ENCODE peak calls at places on chromosomes 1 and 21, in eight cellular contexts. X, E, L, J, S, M, I and K are unnamed samples.

GRCh38 chr1:219271914-219272545 is 98.4 kb downstream of the LYPLAL1 start:
- DNase-seq in M (no peak), I (no peak), J (no peak), S (no peak), E (peak; percentile 56), X (no peak), L (peak; percentile 48), K (no peak)

GRCh38 chr1:210736681-210737080 is 397.3 kb downstream of the KCNH1 start:
- DNase-seq in M (no peak), X (no peak), E (no peak), S (no peak), J (no peak), I (no peak), L (no peak), K (no peak)

GRCh38 chr1:228894442-228894989 is 159.2 kb downstream of the RHOU start:
- DNase-seq in L (no peak), S (no peak), M (no peak), X (no peak), I (no peak), E (no peak), J (no peak), K (no peak)

GRCh38 chr1:59292557-59292956 is 4.3 kb upstream of the FGGY start:
- DNase-seq in M (no peak), I (no peak), L (no peak), J (peak; percentile 30), S (no peak), E (peak; percentile 93), X (no peak), K (no peak)

GRCh38 chr1:222829868-222830267 is 15.0 kb downstream of the DISP1 start:
- DNase-seq in I (no peak), M (no peak), X (no peak), J (no peak), L (no peak), S (peak; percentile 42), E (peak; percentile 85), K (peak; percentile 47)

GRCh38 chr1:2624735-2625300 is 8.0 kb downstream of the MMEL1 start:
- DNase-seq in S (no peak), L (no peak), X (no peak), M (no peak), I (no peak), E (no peak), J (no peak), K (no peak)

GRCh38 chr1:226977973-226978344 is 37.9 kb downstream of the COQ8A start:
- DNase-seq in I (no peak), L (no peak), E (no peak), X (no peak), M (no peak), S (no peak), J (no peak), K (no peak)

GRCh38 chr1:188355847-188356246 is 1527.1 kb downstream of the PLA2G4A start:
- DNase-seq in X (no peak), L (no peak), J (no peak), M (no peak), E (no peak), S (no peak), I (no peak), K (no peak)

GRCh38 chr1:33288976-33289857 is 31.7 kb downstream of the A3GALT2 start:
- DNase-seq in S (no peak), X (no peak), I (no peak), E (no peak), L (no peak), M (no peak), J (no peak), K (no peak)

GRCh38 chr1:94919241-94920030 is 7.5 kb downstream of the CNN3 start:
- DNase-seq in X (no peak), E (no peak), S (no peak), I (no peak), J (no peak), M (no peak), L (no peak), K (no peak)

GRCh38 chr1:235287208-235287882 is 40.6 kb downstream of the ARID4B start:
- DNase-seq in E (no peak), L (no peak), X (no peak), S (no peak), M (peak; percentile 53), I (no peak), J (no peak), K (no peak)

GRCh38 chr21:42524341-42525227 is 10.9 kb downstream of the SLC37A1 start:
- DNase-seq in E (no peak), L (no peak), S (peak; percentile 57), J (peak; percentile 7), I (no peak), X (no peak), M (peak; percentile 53), K (peak; percentile 25)

GRCh38 chr1:53172751-53173498 is 23.7 kb upstream of the CPT2 start:
- DNase-seq in S (no peak), E (peak; percentile 69), X (no peak), L (peak; percentile 22), I (no peak), J (peak; percentile 72), M (peak; percentile 39), K (peak; percentile 77)

GRCh38 chr1:89523597-89524368 is 846 bp upstream of the LRRC8B start:
- DNase-seq in X (peak; percentile 16), I (peak; percentile 55), E (peak; percentile 48), S (peak; percentile 65), M (peak; percentile 75), J (peak; percentile 41), L (peak; percentile 53), K (no peak)

GRCh38 chr1:159867322-159868064 is 5.0 kb upstream of the VSIG8 start:
- DNase-seq in I (no peak), M (peak; percentile 43), L (peak; percentile 61), S (no peak), X (no peak), E (peak; percentile 57), J (no peak), K (no peak)

GRCh38 chr1:3516911-3517310 is 62.4 kb downstream of the ARHGEF16 start:
- DNase-seq in J (no peak), E (no peak), M (no peak), S (no peak), L (no peak), X (no peak), I (no peak), K (no peak)

GRCh38 chr21:25421327-25422028 is 185.8 kb downstream of the MRPL39 start:
- DNase-seq in E (peak; percentile 45), L (peak; percentile 65), S (peak; percentile 56), M (peak; percentile 90), X (peak; percentile 2), J (peak; percentile 77), I (peak; percentile 56), K (no peak)

GRCh38 chr21:26391166-26391565 is 181.9 kb downstream of the CYYR1 start:
- DNase-seq in M (no peak), E (no peak), I (no peak), S (no peak), X (no peak), J (no peak), L (no peak), K (no peak)

GRCh38 chr1:160209041-160209655 is 4.0 kb downstream of the PEA15 start:
- DNase-seq in L (no peak), M (no peak), J (no peak), X (no peak), I (no peak), S (no peak), E (no peak), K (no peak)

GRCh38 chr1:27570383-27570755 is 33.6 kb downstream of the AHDC1 start:
- DNase-seq in X (no peak), M (no peak), L (no peak), E (no peak), I (no peak), S (no peak), J (no peak), K (no peak)

GRCh38 chr21:25862596-25862995 is 127.8 kb downstream of the GABPA start:
- DNase-seq in L (peak; percentile 49), I (no peak), S (no peak), M (peak; percentile 69), J (peak; percentile 50), E (peak; percentile 56), X (no peak), K (no peak)